ENCODE peak calls at places on chromosome 3, in ten cellular contexts. K, B, H, D, P, Z, C, X, Y and E are unnamed samples.

GRCh38 chr3:151214459-151214858 is 11.4 kb upstream of the GPR171 start:
- DNase-seq in P (no peak), D (no peak), Y (no peak), K (no peak), Z (no peak), B (no peak), C (no peak), X (no peak), H (no peak), E (no peak)

GRCh38 chr3:176978441-176978840 is 218.8 kb downstream of the TBL1XR1 start:
- DNase-seq in C (no peak), H (no peak), B (no peak), X (no peak), K (no peak), P (no peak), D (no peak), Y (no peak), Z (no peak), E (no peak)

GRCh38 chr3:127822166-127822835 is at the start of gene MGLL:
- DNase-seq in D (no peak), K (no peak), P (peak; percentile 68), H (peak; percentile 61), X (no peak), Z (peak; percentile 32), C (peak; percentile 79), B (no peak), Y (no peak), E (peak; percentile 76)

GRCh38 chr3:52891615-52892081 is 5.7 kb downstream of the STIMATE start:
- DNase-seq in D (no peak), C (no peak), B (peak; percentile 50), Y (no peak), H (no peak), X (peak; percentile 45), Z (no peak), P (peak; percentile 58), K (no peak), E (no peak)

GRCh38 chr3:60989893-60990740 is 261.1 kb downstream of the FHIT start:
- DNase-seq in X (no peak), P (no peak), H (no peak), K (no peak), C (no peak), Z (no peak), B (no peak), D (no peak), Y (no peak), E (no peak)

GRCh38 chr3:73500321-73500720 is 124.4 kb downstream of the PDZRN3 start:
- DNase-seq in B (no peak), D (no peak), Y (no peak), X (no peak), H (no peak), P (no peak), C (no peak), K (no peak), Z (no peak), E (no peak)

GRCh38 chr3:65439641-65440040 is 599.1 kb downstream of the MAGI1 start:
- DNase-seq in D (no peak), Z (peak; percentile 44), Y (no peak), C (peak; percentile 71), K (no peak), P (peak; percentile 45), X (peak; percentile 45), H (peak; percentile 49), B (peak; percentile 36), E (peak; percentile 69)

GRCh38 chr3:185851959-185852358 is 27.1 kb upstream of the IGF2BP2 start:
- DNase-seq in Z (no peak), D (no peak), H (no peak), Y (no peak), B (no peak), C (no peak), X (no peak), K (no peak), P (no peak), E (no peak)

GRCh38 chr3:129616713-129617112 is 10.2 kb upstream of the PLXND1 start:
- DNase-seq in D (no peak), Z (no peak), K (no peak), B (peak; percentile 73), C (peak; percentile 74), P (peak; percentile 53), X (peak; percentile 65), H (no peak), Y (no peak), E (peak; percentile 78)

GRCh38 chr3:129614927-129615363 is 8.5 kb upstream of the PLXND1 start:
- DNase-seq in D (no peak), K (no peak), C (peak; percentile 77), H (no peak), P (peak; percentile 71), Z (peak; percentile 17), Y (no peak), X (peak; percentile 71), B (peak; percentile 78), E (no peak)

GRCh38 chr3:129616291-129616690 is 9.8 kb upstream of the PLXND1 start:
- DNase-seq in D (no peak), B (peak; percentile 34), Y (no peak), C (peak; percentile 65), P (peak; percentile 45), K (no peak), H (no peak), X (no peak), Z (no peak), E (peak; percentile 69)

GRCh38 chr3:129614435-129614834 is 8.0 kb upstream of the PLXND1 start:
- DNase-seq in D (no peak), Y (no peak), P (peak; percentile 42), H (no peak), C (no peak), X (no peak), B (peak; percentile 34), Z (peak; percentile 18), K (no peak), E (peak; percentile 60)

GRCh38 chr3:129615751-129616281 is 9.3 kb upstream of the PLXND1 start:
- DNase-seq in Y (no peak), Z (no peak), X (no peak), B (peak; percentile 62), D (no peak), P (peak; percentile 55), C (peak; percentile 65), K (no peak), H (no peak), E (peak; percentile 73)
- TF ChIP-seq CTCF in Y (no peak), Z (no peak), X (no peak), B (no peak), D (no peak), P (no peak), C (no peak), K (no peak), H (no peak), E (no peak)

GRCh38 chr3:20054549-20054987 is 14.3 kb downstream of the KAT2B start:
- DNase-seq in C (peak; percentile 69), X (peak; percentile 85), B (peak; percentile 39), H (peak; percentile 85), P (no peak), Y (peak; percentile 95), Z (no peak), D (peak; percentile 80), K (peak; percentile 25), E (peak; percentile 34)

GRCh38 chr3:20052851-20053250 is 12.6 kb downstream of the KAT2B start:
- DNase-seq in K (no peak), P (no peak), C (no peak), D (no peak), Y (no peak), B (no peak), X (no peak), H (no peak), Z (no peak), E (no peak)

GRCh38 chr3:20057612-20058180 is 17.4 kb downstream of the KAT2B start:
- DNase-seq in B (no peak), H (no peak), X (no peak), C (no peak), Y (no peak), P (no peak), Z (no peak), K (no peak), D (no peak), E (no peak)

GRCh38 chr3:20056727-20057611 is 16.7 kb downstream of the KAT2B start:
- DNase-seq in H (no peak), P (no peak), K (no peak), B (no peak), Y (peak; percentile 62), C (no peak), X (peak; percentile 42), Z (no peak), D (no peak), E (no peak)

GRCh38 chr3:20055020-20055775 is 15.0 kb downstream of the KAT2B start:
- DNase-seq in P (no peak), K (no peak), X (no peak), Y (no peak), B (no peak), C (no peak), H (no peak), Z (no peak), D (no peak), E (no peak)
- H3K4me3 ChIP-seq in P (no peak overlapping the region), K (no peak overlapping the region), X (no peak overlapping the region), Y (no peak overlapping the region), B (no peak overlapping the region), C (no peak overlapping the region), H (no peak overlapping the region), Z (no peak overlapping the region), D (no peak overlapping the region), E (no peak overlapping the region)

DNA sequence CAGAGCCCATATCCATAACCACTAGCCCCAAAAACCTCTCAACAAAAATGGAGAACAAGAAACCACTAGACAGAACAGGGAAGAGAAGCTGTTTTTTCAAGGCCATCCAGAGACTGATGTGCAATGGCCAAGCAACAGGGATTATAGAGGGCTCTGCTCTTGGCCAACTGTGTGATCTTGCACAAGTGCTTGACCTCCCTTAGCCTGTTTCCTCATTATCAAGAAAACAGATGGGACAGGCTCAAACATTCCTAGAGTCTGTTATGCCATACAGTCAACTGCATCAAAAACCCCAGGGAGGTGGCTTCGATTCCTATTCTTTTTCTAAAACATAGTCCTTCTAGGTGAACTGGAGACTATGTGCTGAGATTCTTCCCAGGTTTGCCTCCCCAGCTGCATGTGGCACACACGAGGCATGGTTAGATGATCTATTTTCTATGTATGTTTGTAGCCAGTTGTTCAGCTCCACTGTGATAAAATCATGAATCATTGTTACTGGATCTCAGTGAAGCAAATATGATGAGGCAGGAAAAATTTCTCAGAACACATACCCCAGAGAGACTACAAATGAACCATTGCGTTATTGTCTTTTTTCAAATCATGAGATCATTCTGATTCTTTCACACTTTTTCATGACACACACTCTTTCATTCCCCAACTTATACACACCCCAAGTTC is 132.9 kb upstream of the TGFBR2 start:
- DNase-seq in D (no peak), B (peak; percentile 43), Z (no peak), H (peak; percentile 51), Y (no peak), K (no peak), X (peak; percentile 65), P (peak; percentile 47), C (peak; percentile 84), E (peak; percentile 79)
- H3K27ac ChIP-seq in D (peak overlapping the region; percentile 34), B (peak overlapping the region; percentile 31), Z (no peak overlapping the region), H (no peak overlapping the region), Y (no peak overlapping the region), K (peak overlapping the region; percentile 67), X (no peak overlapping the region), P (peak overlapping the region; percentile 39), C (peak overlapping the region; percentile 35), E (peak overlapping the region; percentile 26)

DNA sequence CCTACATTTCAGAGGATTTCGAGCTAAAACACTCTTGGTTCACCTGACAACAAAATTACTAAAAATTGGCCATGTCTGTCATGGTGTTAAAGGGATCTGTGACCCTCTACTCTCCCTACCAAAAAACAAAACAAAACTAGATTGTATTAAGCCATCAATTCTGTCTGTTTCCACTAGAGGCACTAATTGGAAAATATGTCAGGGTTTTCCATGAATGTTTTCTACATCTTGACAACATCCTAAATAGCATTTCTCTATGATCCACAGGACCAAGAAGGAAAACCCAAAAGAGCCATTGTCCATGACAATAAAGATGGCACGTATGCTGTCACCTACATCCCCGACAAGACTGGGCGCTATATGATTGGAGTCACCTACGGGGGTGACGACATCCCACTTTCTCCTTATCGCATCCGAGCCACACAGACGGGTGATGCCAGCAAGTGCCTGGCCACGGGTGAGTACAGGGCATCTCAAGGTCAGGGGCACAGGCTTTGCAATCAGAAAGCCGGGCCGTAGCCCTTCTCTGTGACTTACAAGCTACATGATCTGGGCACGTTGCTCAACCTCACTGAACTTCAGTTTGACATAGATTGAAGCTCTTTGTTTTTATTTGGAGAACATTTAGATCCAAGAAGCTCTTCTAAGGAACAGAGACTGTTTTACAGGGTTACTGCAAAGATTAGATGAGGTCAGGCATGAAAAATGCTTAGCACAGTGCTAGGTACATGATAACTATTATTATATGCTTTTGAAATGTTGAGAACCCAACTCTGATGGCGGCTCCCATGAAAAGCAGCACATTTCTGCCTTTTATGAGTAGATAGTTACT is 74.8 kb downstream of the DNASE1L3 start:
- DNase-seq in H (no peak), X (no peak), P (no peak), K (no peak), Z (no peak), B (no peak), C (no peak), D (no peak), Y (no peak), E (no peak)
- TF ChIP-seq CTCF in H (no peak), X (peak; percentile 41), P (peak; percentile 16), K (peak; percentile 47), Z (no peak), B (peak; percentile 20), C (peak; percentile 26), D (no peak), Y (peak; percentile 43), E (no peak)